ENCODE peak calls at places on chromosomes 7 and 10, in four cellular contexts. One of them, this sample, is unnamed.

GRCh38 chr10:5595095-5595494 is 70.3 kb downstream of the CALML3 start:
- ATAC-seq in heart left ventricle: no peak
- ATAC-seq in HCT116: no peak
- ATAC-seq in heart right ventricle: no peak
- ATAC-seq in this sample: peak; percentile 11

GRCh38 chr7:158814637-158815036 is 14.7 kb downstream of the ESYT2 start:
- ATAC-seq in heart left ventricle: no peak
- ATAC-seq in HCT116: no peak
- ATAC-seq in heart right ventricle: no peak
- ATAC-seq in this sample: no peak

GRCh38 chr7:88368686-88369085 is 62.0 kb upstream of the STEAP4 start:
- ATAC-seq in heart left ventricle: no peak
- ATAC-seq in HCT116: no peak
- ATAC-seq in heart right ventricle: no peak
- ATAC-seq in this sample: no peak

GRCh38 chr7:148327379-148327778 is 263.2 kb upstream of the C7orf33 start:
- ATAC-seq in heart left ventricle: no peak
- ATAC-seq in HCT116: no peak
- ATAC-seq in heart right ventricle: no peak
- ATAC-seq in this sample: no peak

GRCh38 chr10:21069278-21069677 is 172.2 kb upstream of the NEBL start:
- ATAC-seq in heart left ventricle: no peak
- ATAC-seq in HCT116: no peak
- ATAC-seq in heart right ventricle: no peak
- ATAC-seq in this sample: no peak

GRCh38 chr7:148436571-148436970 is 154.0 kb upstream of the C7orf33 start:
- ATAC-seq in heart left ventricle: no peak
- ATAC-seq in HCT116: peak; percentile 46
- ATAC-seq in heart right ventricle: no peak
- ATAC-seq in this sample: no peak

GRCh38 chr10:80154978-80155695 is 22.6 kb downstream of the PLAC9 start:
- ATAC-seq in heart left ventricle: no peak
- ATAC-seq in HCT116: no peak
- ATAC-seq in heart right ventricle: no peak
- ATAC-seq in this sample: peak; percentile 63

GRCh38 chr10:1036341-1036791 is 10.7 kb upstream of the IDI2 start:
- ATAC-seq in heart left ventricle: peak; percentile 46
- ATAC-seq in HCT116: no peak
- ATAC-seq in heart right ventricle: no peak
- ATAC-seq in this sample: peak; percentile 47

GRCh38 chr7:112495820-112496462 is 15.2 kb downstream of the LSMEM1 start:
- ATAC-seq in heart left ventricle: peak; percentile 88
- ATAC-seq in HCT116: peak; percentile 98
- ATAC-seq in heart right ventricle: peak; percentile 79
- ATAC-seq in this sample: peak; percentile 86

GRCh38 chr7:143987513-143987912 is 12.6 kb upstream of the OR6B1 start:
- ATAC-seq in heart left ventricle: no peak
- ATAC-seq in HCT116: no peak
- ATAC-seq in heart right ventricle: no peak
- ATAC-seq in this sample: peak; percentile 48

GRCh38 chr7:155285423-155286220 is 12.1 kb upstream of the INSIG1 start:
- ATAC-seq in heart left ventricle: no peak
- ATAC-seq in HCT116: no peak
- ATAC-seq in heart right ventricle: no peak
- ATAC-seq in this sample: no peak

GRCh38 chr7:1447551-1448244 is 11.6 kb downstream of the MICALL2 start:
- ATAC-seq in heart left ventricle: no peak
- ATAC-seq in HCT116: no peak
- ATAC-seq in heart right ventricle: no peak
- ATAC-seq in this sample: peak; percentile 5

GRCh38 chr7:123292227-123292626 is 92.5 kb upstream of the SLC13A1 start:
- ATAC-seq in heart left ventricle: no peak
- ATAC-seq in HCT116: no peak
- ATAC-seq in heart right ventricle: no peak
- ATAC-seq in this sample: no peak

GRCh38 chr10:2929859-2930258 is 137.5 kb upstream of the PFKP start:
- ATAC-seq in heart left ventricle: no peak
- ATAC-seq in HCT116: no peak
- ATAC-seq in heart right ventricle: no peak
- ATAC-seq in this sample: no peak

GRCh38 chr7:361680-362415 is 71.9 kb downstream of the FOXL3 start:
- ATAC-seq in heart left ventricle: no peak
- ATAC-seq in HCT116: no peak
- ATAC-seq in heart right ventricle: no peak
- ATAC-seq in this sample: no peak

This sample was measured in SK-N-SH treated with all-trans-retinoic acid at 6 μM for 48 hours.